ENCODE peak calls at places on chromosomes 5 and 9, in four cellular contexts. N, R, I and H are unnamed samples.

GRCh38 chr5:170907758-170908157 is 45.9 kb downstream of the RANBP17 start:
- DNase-seq in N (peak; percentile 85), R (no peak), I (no peak), H (no peak)

GRCh38 chr5:65255294-65255693 is 226.4 kb downstream of the ADAMTS6 start:
- DNase-seq in N (no peak), R (no peak), I (no peak), H (no peak)

GRCh38 chr9:26706223-26706622 is 186.4 kb downstream of the CAAP1 start:
- DNase-seq in N (no peak), R (no peak), I (no peak), H (no peak)

GRCh38 chr5:59301727-59302126 is 591.8 kb downstream of the PDE4D start:
- DNase-seq in N (no peak), R (no peak), I (no peak), H (no peak)

GRCh38 chr5:33854733-33855151 is 37.0 kb downstream of the ADAMTS12 start:
- DNase-seq in N (peak; percentile 82), R (no peak), I (peak; percentile 58), H (no peak)

GRCh38 chr5:42250-42649 is 49.7 kb upstream of the PLEKHG4B start:
- DNase-seq in N (peak; percentile 4), R (peak; percentile 63), I (no peak), H (no peak)

GRCh38 chr5:558326-558725 is 34.1 kb upstream of the SLC9A3 start:
- DNase-seq in N (no peak), R (no peak), I (no peak), H (no peak)

GRCh38 chr9:22976454-22976853 is 529.8 kb downstream of the DMRTA1 start:
- DNase-seq in N (peak; percentile 55), R (no peak), I (no peak), H (no peak)

GRCh38 chr9:125431741-125432271 is 170.2 kb downstream of the GAPVD1 start:
- DNase-seq in N (no peak), R (peak; percentile 42), I (no peak), H (no peak)

GRCh38 chr9:100472725-100473261 is at the start of gene TMEFF1:
- DNase-seq in N (peak; percentile 26), R (peak; percentile 88), I (peak; percentile 86), H (peak; percentile 50)

GRCh38 chr5:132496631-132497487 is 6.3 kb upstream of the IRF1 start:
- DNase-seq in N (peak; percentile 87), R (peak; percentile 93), I (peak; percentile 63), H (no peak)

GRCh38 chr9:112755059-112755458 is 4.5 kb downstream of the SNX30 start:
- DNase-seq in N (peak; percentile 31), R (no peak), I (no peak), H (no peak)

GRCh38 chr9:90999425-91000397 is 198.1 kb downstream of the SYK start:
- DNase-seq in N (peak; percentile 76), R (no peak), I (no peak), H (no peak)

DNA sequence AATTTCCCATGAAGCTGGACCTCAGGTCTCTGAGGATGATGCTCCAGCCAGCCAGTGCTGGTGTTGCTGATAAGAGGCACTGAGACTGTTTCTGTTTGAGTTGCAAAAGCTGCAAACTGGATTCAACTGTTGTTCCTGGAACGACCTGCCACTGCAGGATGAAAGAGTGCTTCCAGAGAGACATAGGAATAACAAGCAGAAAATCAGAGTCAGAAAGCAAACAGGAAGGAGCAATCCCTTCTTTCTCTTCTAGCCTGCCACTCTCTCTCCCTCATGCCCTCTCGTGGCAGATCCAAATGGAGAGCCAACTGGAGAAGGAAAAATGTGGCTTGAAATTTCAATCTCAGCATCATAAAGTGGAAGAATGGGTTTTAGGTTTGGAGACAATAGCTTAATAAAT is 110.4 kb downstream of the STARD4 start:
- DNase-seq in N (no peak), R (no peak), I (no peak), H (no peak)
- H2BK120ac ChIP-seq in N (no peak overlapping the region), R (no peak overlapping the region), I (no peak overlapping the region), H (no peak overlapping the region)

GRCh38 chr5:43006411-43007202 is 33.5 kb downstream of the ANXA2R start:
- DNase-seq in N (peak; percentile 31), R (no peak), I (no peak), H (no peak)
- H2BK120ac ChIP-seq in N (peak overlapping the region; percentile 97), R (no peak overlapping the region), I (peak overlapping the region; percentile 84), H (peak overlapping the region; percentile 55)

GRCh38 chr5:56327810-56328209 is 94.7 kb upstream of the ANKRD55 start:
- DNase-seq in N (no peak), R (no peak), I (no peak), H (no peak)
- H2BK120ac ChIP-seq in N (peak overlapping the region; percentile 71), R (no peak overlapping the region), I (no peak overlapping the region), H (no peak overlapping the region)

GRCh38 chr5:5385326-5385725 is 37.2 kb upstream of the ICE1 start:
- DNase-seq in N (no peak), R (no peak), I (no peak), H (no peak)

GRCh38 chr5:5384634-5385033 is 37.8 kb upstream of the ICE1 start:
- DNase-seq in N (no peak), R (no peak), I (no peak), H (no peak)

GRCh38 chr5:5381259-5382006 is 41.0 kb upstream of the ICE1 start:
- DNase-seq in N (no peak), R (no peak), I (no peak), H (no peak)

GRCh38 chr5:5386329-5386728 is 36.1 kb upstream of the ICE1 start:
- DNase-seq in N (no peak), R (no peak), I (no peak), H (no peak)

GRCh38 chr5:5383461-5383860 is 39.0 kb upstream of the ICE1 start:
- DNase-seq in N (no peak), R (no peak), I (no peak), H (no peak)
- H2BK120ac ChIP-seq in N (no peak overlapping the region), R (no peak overlapping the region), I (no peak overlapping the region), H (no peak overlapping the region)

GRCh38 chr5:125410501-125411162 is 664.2 kb upstream of the ZNF608 start:
- DNase-seq in N (peak; percentile 67), R (no peak), I (no peak), H (no peak)

GRCh38 chr5:125412561-125413535 is 666.4 kb upstream of the ZNF608 start:
- DNase-seq in N (peak; percentile 91), R (peak; percentile 87), I (peak; percentile 80), H (peak; percentile 56)

GRCh38 chr5:125409496-125410351 is 663.3 kb upstream of the ZNF608 start:
- DNase-seq in N (peak; percentile 7), R (no peak), I (peak; percentile 81), H (no peak)

GRCh38 chr5:125412051-125412560 is 665.7 kb upstream of the ZNF608 start:
- DNase-seq in N (no peak), R (peak; percentile 70), I (no peak), H (no peak)

DNA sequence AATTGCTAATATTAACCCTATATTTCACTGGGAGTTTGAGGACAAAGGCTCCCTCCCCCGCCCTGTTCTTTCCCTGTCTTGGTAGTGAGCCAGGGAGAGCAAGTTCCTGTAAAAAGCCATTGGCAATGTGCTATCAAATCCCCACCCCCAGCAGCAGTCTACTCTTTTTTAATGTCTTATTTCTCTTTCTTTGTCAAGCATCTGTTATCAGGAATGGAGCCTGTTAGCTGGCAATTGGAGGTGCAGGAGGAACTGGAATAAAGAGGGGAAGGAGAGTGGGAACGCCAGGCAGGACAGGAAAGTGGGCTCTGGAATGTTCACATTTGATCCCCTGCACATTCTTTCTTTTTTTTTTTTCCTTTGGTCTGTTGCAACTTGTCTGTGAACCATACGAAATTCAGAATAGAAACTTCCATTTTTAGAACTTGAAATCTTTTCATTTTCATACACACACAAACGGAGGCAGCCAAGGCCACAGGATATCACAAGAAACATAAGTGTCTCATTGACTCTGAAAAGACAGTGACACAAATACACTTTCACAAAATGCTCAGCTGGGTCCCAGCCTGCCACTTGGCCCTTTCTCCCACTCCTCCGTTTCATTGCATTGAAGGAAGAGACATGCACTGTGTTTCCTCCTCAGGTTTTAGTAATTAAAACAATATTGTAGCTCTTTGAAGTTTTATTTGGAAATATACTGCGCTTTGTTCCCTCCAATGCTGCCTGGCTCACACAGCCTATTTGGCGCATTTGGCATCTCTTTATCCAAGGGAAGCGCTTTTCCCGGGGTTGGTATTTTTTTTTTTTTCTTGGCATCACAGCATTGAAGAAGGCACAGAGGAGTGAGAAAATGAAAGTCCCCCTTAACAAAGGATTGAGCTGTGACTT is 665.0 kb upstream of the ZNF608 start:
- DNase-seq in N (peak; percentile 39), R (no peak), I (no peak), H (no peak)
- H2BK120ac ChIP-seq in N (peak overlapping the region; percentile 92), R (no peak overlapping the region), I (no peak overlapping the region), H (peak overlapping the region; percentile 36)

GRCh38 chr9:121120386-121120785 is 45.6 kb downstream of the CNTRL start:
- DNase-seq in N (no peak), R (no peak), I (no peak), H (no peak)
- H2BK120ac ChIP-seq in N (peak overlapping the region; percentile 40), R (no peak overlapping the region), I (no peak overlapping the region), H (no peak overlapping the region)

DNA sequence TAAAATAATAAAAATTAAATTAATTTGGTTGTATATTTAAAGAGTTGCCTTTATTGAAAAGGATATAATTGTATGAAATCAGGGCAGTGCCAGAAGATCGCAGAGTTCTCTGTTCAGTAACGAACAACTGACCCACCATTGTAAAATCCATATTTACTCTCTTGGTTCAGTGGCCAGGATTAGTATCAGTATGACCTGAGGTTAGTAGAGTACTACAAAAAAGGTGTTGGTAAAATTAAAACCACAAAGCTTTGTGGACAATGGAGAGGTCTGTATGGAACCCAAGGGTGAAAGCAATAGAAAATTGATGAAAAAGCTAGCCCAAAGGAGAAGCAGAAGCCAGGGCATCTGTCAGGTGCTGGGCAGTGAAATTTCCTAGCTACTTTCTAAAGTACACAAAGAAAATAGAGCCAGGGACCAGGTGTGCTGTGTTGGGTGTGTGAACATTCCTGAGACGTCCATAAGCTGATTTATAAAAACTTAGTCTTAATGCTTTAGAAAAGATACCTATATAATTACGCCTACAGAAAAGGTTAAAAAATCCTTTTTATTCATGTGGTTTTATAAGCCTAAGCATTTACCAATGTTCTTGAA is 159.5 kb downstream of the AOPEP start:
- DNase-seq in N (no peak), R (no peak), I (no peak), H (no peak)
- H2BK120ac ChIP-seq in N (peak overlapping the region; percentile 42), R (no peak overlapping the region), I (no peak overlapping the region), H (no peak overlapping the region)

GRCh38 chr5:43042176-43042625 is 2.1 kb upstream of the ANXA2R start:
- DNase-seq in N (peak; percentile 69), R (peak; percentile 66), I (peak; percentile 75), H (no peak)
- H2BK120ac ChIP-seq in N (peak overlapping the region; percentile 87), R (no peak overlapping the region), I (no peak overlapping the region), H (no peak overlapping the region)